ENCODE peak calls at places on chromosomes 6 and 20, in four cellular contexts. V, I, B and K are unnamed samples.

GRCh38 chr6:157235600-157236039 is 87.7 kb downstream of the TMEM242 start:
- DNase-seq in B (peak; percentile 68), I (no peak), V (no peak), K (peak; percentile 19)

GRCh38 chr20:13286600-13286999 is 65.5 kb downstream of the ISM1 start:
- DNase-seq in B (no peak), V (no peak), I (no peak), K (peak; percentile 94)

GRCh38 chr6:24451581-24452041 is 37.8 kb downstream of the GPLD1 start:
- DNase-seq in B (no peak), V (no peak), I (no peak), K (peak; percentile 12)

GRCh38 chr6:32393660-32394420 is 13.1 kb downstream of the BTNL2 start:
- DNase-seq in B (no peak), I (no peak), V (no peak), K (peak; percentile 86)

GRCh38 chr6:14294270-14294951 is 176.8 kb downstream of the CD83 start:
- DNase-seq in B (no peak), I (no peak), V (no peak), K (no peak)

GRCh38 chr20:23242104-23242503 is 108.5 kb upstream of the NXT1 start:
- DNase-seq in I (no peak), B (no peak), V (no peak), K (no peak)

GRCh38 chr20:48416002-48416401 is 411.8 kb downstream of the PREX1 start:
- DNase-seq in I (peak; percentile 25), B (no peak), V (no peak), K (no peak)

GRCh38 chr6:53524455-53524815 is 20.5 kb downstream of the GCLC start:
- DNase-seq in I (no peak), V (no peak), B (no peak), K (peak; percentile 72)

GRCh38 chr6:6836609-6837406 is 248.3 kb downstream of the LY86 start:
- DNase-seq in V (no peak), I (no peak), B (no peak), K (no peak)

GRCh38 chr20:11047559-11047958 is 373.8 kb upstream of the JAG1 start:
- DNase-seq in I (no peak), B (no peak), V (no peak), K (peak; percentile 80)

GRCh38 chr6:136464874-136465273 is 85.3 kb downstream of the MAP7 start:
- DNase-seq in I (no peak), B (no peak), V (no peak), K (no peak)

GRCh38 chr20:30168025-30168799 is 1089.3 kb upstream of the DEFB115 start:
- DNase-seq in B (no peak), I (no peak), V (no peak), K (no peak)

GRCh38 chr6:45714795-45715507 is 300.7 kb downstream of the CLIC5 start:
- DNase-seq in B (no peak), V (peak; percentile 69), I (peak; percentile 57), K (peak; percentile 77)

GRCh38 chr6:161626132-161626676 is 352.3 kb upstream of the AGPAT4 start:
- DNase-seq in I (no peak), B (no peak), V (no peak), K (no peak)

GRCh38 chr6:93675856-93676255 is 256.5 kb upstream of the EPHA7 start:
- DNase-seq in B (no peak), V (no peak), I (no peak), K (no peak)

GRCh38 chr20:33945391-33946079 is 48.2 kb upstream of the RALY start:
- DNase-seq in V (peak; percentile 43), B (no peak), I (no peak), K (peak; percentile 88)

GRCh38 chr20:22414354-22414753 is 170.0 kb downstream of the FOXA2 start:
- DNase-seq in I (no peak), V (no peak), B (no peak), K (no peak)

GRCh38 chr6:113049190-113049589 is 702.1 kb downstream of the RFPL4B start:
- DNase-seq in V (no peak), I (no peak), B (no peak), K (no peak)

GRCh38 chr6:158849899-158850806 is 31.0 kb upstream of the EZR start:
- DNase-seq in V (peak; percentile 79), B (no peak), I (peak; percentile 19), K (peak; percentile 100)

GRCh38 chr6:111462770-111463391 is 20.1 kb downstream of the REV3L start:
- DNase-seq in I (no peak), B (no peak), V (no peak), K (peak; percentile 85)

GRCh38 chr20:38827770-38828281 is 22.3 kb downstream of the PPP1R16B start:
- DNase-seq in I (no peak), B (no peak), V (no peak), K (no peak)

GRCh38 chr6:152004036-152004566 is 196.6 kb downstream of the ESR1 start:
- DNase-seq in B (no peak), V (no peak), I (no peak), K (no peak)

GRCh38 chr20:11143481-11143880 is 469.7 kb upstream of the JAG1 start:
- DNase-seq in I (no peak), B (no peak), V (no peak), K (no peak)

DNA sequence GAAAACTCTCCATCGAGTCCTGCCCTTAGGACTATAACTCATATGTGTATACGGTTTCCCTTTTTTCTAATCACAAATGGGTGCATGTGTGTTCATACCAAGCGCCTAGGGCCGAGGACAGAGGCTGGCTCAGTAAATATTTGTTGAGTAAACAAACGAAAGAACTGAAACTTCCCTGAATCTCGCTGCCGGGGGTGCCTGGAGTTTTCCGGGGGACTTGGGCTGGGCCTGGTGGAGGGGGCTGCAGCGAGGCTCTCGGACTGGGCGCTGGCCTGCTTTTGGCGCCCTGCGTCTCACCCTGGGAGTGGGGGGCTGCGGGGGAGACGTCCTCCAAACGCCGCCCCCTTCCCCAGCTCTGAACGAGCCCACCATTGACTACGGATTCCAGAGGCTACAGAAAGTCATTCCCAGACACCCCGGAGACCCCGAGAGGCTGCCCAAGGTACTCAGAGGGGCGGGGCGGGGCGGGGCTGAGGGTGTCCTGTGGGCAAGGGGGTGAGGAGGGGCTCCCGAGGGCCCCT is 49.0 kb downstream of the CPXM1 start:
- DNase-seq in B (no peak), I (no peak), V (no peak), K (no peak)
- H3K4me3 ChIP-seq in B (peak overlapping the region; percentile 55), I (no peak overlapping the region), V (peak overlapping the region; percentile 22), K (peak overlapping the region; percentile 3)

GRCh38 chr20:35410613-35411012 is 1.2 kb downstream of the UQCC1 start:
- DNase-seq in B (no peak), I (no peak), V (no peak), K (no peak)
- H3K4me3 ChIP-seq in B (peak overlapping the region; percentile 95), I (peak overlapping the region; percentile 81), V (peak overlapping the region; percentile 96), K (no peak overlapping the region)

GRCh38 chr6:165850434-165851019 is 187.5 kb upstream of the PDE10A start:
- DNase-seq in I (no peak), B (peak; percentile 64), V (peak; percentile 23), K (peak; percentile 37)
- H3K4me3 ChIP-seq in I (no peak overlapping the region), B (peak overlapping the region; percentile 28), V (no peak overlapping the region), K (no peak overlapping the region)

GRCh38 chr20:54763366-54763765 is 288.0 kb downstream of the DOK5 start:
- DNase-seq in V (no peak), B (no peak), I (no peak), K (no peak)

GRCh38 chr20:54759589-54759988 is 284.2 kb downstream of the DOK5 start:
- DNase-seq in B (no peak), V (no peak), I (no peak), K (no peak)
- H3K4me3 ChIP-seq in B (no peak overlapping the region), V (no peak overlapping the region), I (no peak overlapping the region), K (no peak overlapping the region)

GRCh38 chr20:64076061-64076997 is 3.0 kb downstream of the RGS19 start:
- DNase-seq in V (no peak), B (no peak), I (no peak), K (no peak)

GRCh38 chr20:64077876-64078551 is 1.3 kb downstream of the RGS19 start:
- DNase-seq in B (no peak), I (no peak), V (no peak), K (no peak)

GRCh38 chr20:64078934-64079272 is 415 bp downstream of the RGS19 start:
- DNase-seq in B (no peak), I (no peak), V (no peak), K (no peak)

GRCh38 chr20:64077094-64077493 is 2.2 kb downstream of the RGS19 start:
- DNase-seq in V (no peak), I (no peak), B (no peak), K (no peak)

DNA sequence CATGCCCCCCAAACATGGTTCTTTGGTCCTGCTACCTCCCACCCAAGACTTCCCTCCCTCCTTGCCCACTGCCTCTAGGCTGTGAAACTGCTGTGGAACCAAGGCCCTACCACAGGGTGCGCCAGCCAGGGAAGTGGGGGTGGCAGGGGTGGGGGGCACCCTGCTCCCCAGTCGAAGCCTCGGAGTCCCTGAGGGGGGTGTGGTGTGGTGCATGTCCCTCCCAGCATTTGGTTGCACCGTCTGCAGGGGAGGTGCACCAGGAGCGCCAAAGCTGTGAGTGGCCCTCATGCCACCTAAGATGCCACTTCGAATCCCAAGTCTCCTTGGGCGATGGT is 1.8 kb downstream of the RGS19 start:
- DNase-seq in B (no peak), I (no peak), V (no peak), K (no peak)
- H3K4me3 ChIP-seq in B (peak overlapping the region; percentile 76), I (peak overlapping the region; percentile 92), V (no peak overlapping the region), K (no peak overlapping the region)

GRCh38 chr20:45082468-45082867 is 18.5 kb downstream of the KCNS1 start:
- DNase-seq in V (no peak), B (no peak), I (no peak), K (no peak)
- H3K4me3 ChIP-seq in V (no peak overlapping the region), B (no peak overlapping the region), I (no peak overlapping the region), K (no peak overlapping the region)